ENCODE peak calls at places on chromosomes 2 and 18, in five cellular contexts. R is sigmoid colon, N is stomach, Y is A549, I is SK-N-SH. M is an unnamed sample.

GRCh38 chr2:122390406-122390805 is 635.0 kb downstream of the TSN start:
- DNase-seq in R (no peak), N (no peak), Y (no peak), I (no peak), M (no peak)

GRCh38 chr2:120586507-120587283 is 149.0 kb upstream of the GLI2 start:
- DNase-seq in R (no peak), N (peak; percentile 45), Y (no peak), I (no peak), M (no peak)

GRCh38 chr2:43207553-43208300 is 18.7 kb downstream of the ZFP36L2 start:
- DNase-seq in R (no peak), N (no peak), Y (no peak), I (no peak), M (no peak)

GRCh38 chr2:234368861-234369261 is 128.0 kb downstream of the ARL4C start:
- DNase-seq in R (peak; percentile 92), N (no peak), Y (peak; percentile 53), I (no peak), M (no peak)

GRCh38 chr2:18490901-18491300 is 69.6 kb downstream of the RDH14 start:
- DNase-seq in R (no peak), N (no peak), Y (no peak), I (no peak), M (no peak)

GRCh38 chr2:47460766-47461165 is 57.8 kb downstream of the MSH2 start:
- DNase-seq in R (no peak), N (no peak), Y (no peak), I (no peak), M (no peak)

GRCh38 chr2:171365232-171365631 is 68.6 kb downstream of the METTL8 start:
- DNase-seq in R (no peak), N (no peak), Y (no peak), I (no peak), M (no peak)

GRCh38 chr2:112154246-112155110 is 16.3 kb downstream of the FBLN7 start:
- DNase-seq in R (no peak), N (peak; percentile 9), Y (no peak), I (no peak), M (no peak)

GRCh38 chr2:117812443-117812842 is 2.0 kb upstream of the DDX18 start:
- DNase-seq in R (no peak), N (no peak), Y (no peak), I (no peak), M (no peak)

GRCh38 chr2:55490554-55490953 is 29.0 kb upstream of the CFAP36 start:
- DNase-seq in R (no peak), N (peak; percentile 26), Y (no peak), I (no peak), M (peak; percentile 41)

GRCh38 chr2:25312958-25313710 is 28.6 kb downstream of the DNMT3A start:
- DNase-seq in R (no peak), N (no peak), Y (no peak), I (no peak), M (no peak)

GRCh38 chr18:79816092-79816491 is 18.4 kb downstream of the KCNG2 start:
- DNase-seq in R (no peak), N (no peak), Y (no peak), I (no peak), M (no peak)

GRCh38 chr18:13455960-13456471 is 237.5 kb downstream of the LDLRAD4 start:
- DNase-seq in R (no peak), N (no peak), Y (no peak), I (no peak), M (no peak)

GRCh38 chr2:34545486-34546136 is 946.5 kb upstream of the FAM98A start:
- DNase-seq in R (no peak), N (no peak), Y (no peak), I (no peak), M (no peak)

GRCh38 chr18:8741524-8741923 is 36.2 kb downstream of the MTCL1 start:
- DNase-seq in R (no peak), N (no peak), Y (no peak), I (no peak), M (no peak)

GRCh38 chr2:23330214-23330613 is 54.8 kb upstream of the KLHL29 start:
- DNase-seq in R (no peak), N (no peak), Y (peak; percentile 33), I (no peak), M (no peak)

GRCh38 chr2:203016716-203017115 is 2.0 kb downstream of the NBEAL1 start:
- DNase-seq in R (no peak), N (no peak), Y (no peak), I (no peak), M (no peak)

GRCh38 chr2:42494434-42495233 is 852 bp upstream of the KCNG3 start:
- DNase-seq in R (peak; percentile 80), N (peak; percentile 76), Y (peak; percentile 78), I (peak; percentile 85), M (peak; percentile 79)

GRCh38 chr2:85001595-85001994 is 30.6 kb downstream of the KCMF1 start:
- DNase-seq in R (no peak), N (no peak), Y (no peak), I (no peak), M (no peak)

GRCh38 chr2:173033080-173033479 is 42.6 kb upstream of the MAP3K20 start:
- DNase-seq in R (no peak), N (no peak), Y (no peak), I (peak; percentile 53), M (no peak)

GRCh38 chr2:176149484-176150337 is 1.6 kb upstream of the HOXD4 start:
- DNase-seq in R (no peak), N (peak; percentile 17), Y (no peak), I (no peak), M (no peak)

GRCh38 chr18:41146301-41146700 is 808.7 kb upstream of the PIK3C3 start:
- DNase-seq in R (no peak), N (no peak), Y (no peak), I (no peak), M (no peak)

GRCh38 chr2:6877402-6878305 is at the start of gene RSAD2:
- DNase-seq in R (no peak), N (peak; percentile 40), Y (no peak), I (no peak), M (no peak)

GRCh38 chr2:82344670-82345069 is 2040.1 kb upstream of the LRRTM1 start:
- DNase-seq in R (no peak), N (no peak), Y (no peak), I (no peak), M (no peak)

GRCh38 chr2:18883626-18884456 is 294.5 kb upstream of the NT5C1B start:
- DNase-seq in R (no peak), N (no peak), Y (no peak), I (no peak), M (no peak)

GRCh38 chr2:127683766-127684165 is 8.4 kb upstream of the LIMS2 start:
- DNase-seq in R (peak; percentile 70), N (no peak), Y (no peak), I (peak; percentile 3), M (no peak)

GRCh38 chr2:70484086-70484485 is 69.5 kb downstream of the TGFA start:
- DNase-seq in R (no peak), N (no peak), Y (no peak), I (no peak), M (no peak)

GRCh38 chr2:70494283-70494886 is 59.2 kb downstream of the TGFA start:
- DNase-seq in R (no peak), N (no peak), Y (no peak), I (peak; percentile 37), M (no peak)

DNA sequence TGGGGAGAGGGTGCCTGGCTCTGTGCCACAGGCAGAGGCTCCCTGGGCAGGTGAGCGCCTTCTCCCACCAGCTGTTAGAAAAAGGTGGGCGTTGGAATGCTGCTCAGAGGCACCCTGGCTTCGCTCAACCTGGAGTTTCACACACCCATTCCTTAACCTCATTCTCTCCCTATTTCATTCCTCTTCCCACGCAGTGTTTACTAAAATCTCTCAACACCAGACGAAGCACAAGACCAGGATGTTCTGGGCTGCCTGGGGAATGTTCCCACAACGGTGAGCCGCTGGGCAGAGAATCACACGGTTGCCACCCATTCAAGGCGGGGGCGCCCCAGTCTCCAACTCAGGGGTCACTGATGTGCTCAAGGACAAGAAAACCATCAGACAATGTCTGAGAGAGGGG is 64.5 kb downstream of the TGFA start:
- DNase-seq in R (no peak), N (no peak), Y (no peak), I (no peak), M (no peak)
- H3K4me3 ChIP-seq in R (no peak overlapping the region), N (no peak overlapping the region), Y (no peak overlapping the region), I (no peak overlapping the region), M (no peak overlapping the region)

DNA sequence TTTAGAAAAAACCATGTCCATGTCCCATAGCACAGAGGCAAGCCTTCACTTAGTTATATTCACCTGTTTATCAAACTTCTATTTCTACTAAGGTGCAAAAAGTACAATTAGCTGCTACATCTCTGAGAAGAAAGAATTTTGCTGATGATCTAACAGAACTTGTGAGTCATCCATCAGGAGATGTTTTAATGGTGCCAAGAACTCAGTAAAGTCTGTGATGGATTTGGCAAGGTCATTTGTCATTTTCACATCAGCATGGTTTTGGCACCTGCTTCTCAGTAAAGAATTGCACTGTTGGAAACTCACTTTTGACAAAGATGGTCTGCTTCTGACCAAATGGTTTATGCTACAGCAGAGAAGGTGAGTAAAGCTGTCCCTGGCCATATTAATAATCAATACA is 195.7 kb upstream of the TMEFF2 start:
- DNase-seq in R (no peak), N (no peak), Y (no peak), I (no peak), M (no peak)
- H3K27ac ChIP-seq in R (no peak overlapping the region), N (no peak overlapping the region), Y (no peak overlapping the region), I (no peak overlapping the region), M (no peak overlapping the region)

DNA sequence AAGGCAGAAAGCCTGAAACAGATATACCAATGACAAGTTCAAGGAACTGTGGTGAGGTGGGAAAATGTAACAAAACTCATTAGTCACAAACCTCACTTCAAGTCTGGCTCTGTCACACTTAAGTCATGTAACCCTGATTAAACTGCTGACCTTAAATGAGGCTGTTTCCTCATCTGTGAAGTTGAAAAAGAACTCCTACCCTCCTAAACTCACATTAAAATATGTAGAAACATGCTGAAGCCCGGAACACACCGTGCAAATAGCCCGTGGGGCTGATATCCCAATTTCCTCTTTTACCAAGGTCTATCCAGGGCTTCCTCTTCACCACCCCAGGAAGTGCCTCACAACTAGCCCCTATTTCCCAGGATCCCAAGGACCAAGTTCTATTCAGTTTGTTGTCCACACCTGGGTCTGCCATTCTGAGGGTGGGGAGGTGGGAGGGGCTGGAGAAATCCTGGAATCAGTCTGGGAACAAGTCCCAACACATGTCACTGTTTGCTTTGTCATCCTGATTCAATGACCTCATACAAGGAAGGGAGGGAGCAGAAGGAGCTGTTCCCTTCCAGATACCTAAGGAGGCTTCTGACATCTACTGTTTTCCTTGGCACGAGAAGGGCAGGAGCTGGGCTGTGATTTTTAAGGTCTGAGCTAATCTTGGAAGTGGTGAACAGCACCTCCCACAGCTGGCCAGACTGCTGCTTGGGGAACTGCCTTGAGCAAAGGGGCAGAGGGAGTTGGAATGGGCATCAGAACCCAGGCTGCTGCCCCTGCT is 42.3 kb downstream of the SLC4A1AP start:
- DNase-seq in R (peak; percentile 75), N (peak; percentile 86), Y (peak; percentile 86), I (no peak), M (peak; percentile 65)
- TF ChIP-seq EP300 in R (peak; percentile 81), N (peak; percentile 85), Y (peak; percentile 61), I (peak; percentile 82), M (peak; percentile 66)

GRCh38 chr18:35417223-35417622 is 40.1 kb upstream of the ZNF396 start:
- DNase-seq in R (no peak), N (no peak), Y (no peak), I (no peak), M (no peak)

GRCh38 chr18:35415511-35416427 is 38.6 kb upstream of the ZNF396 start:
- DNase-seq in R (no peak), N (no peak), Y (no peak), I (no peak), M (no peak)

GRCh38 chr18:35410561-35410960 is 33.4 kb upstream of the ZNF396 start:
- DNase-seq in R (no peak), N (no peak), Y (no peak), I (no peak), M (no peak)

GRCh38 chr18:35409921-35410320 is 32.8 kb upstream of the ZNF396 start:
- DNase-seq in R (no peak), N (no peak), Y (no peak), I (no peak), M (no peak)

GRCh38 chr18:35413163-35413511 is 36.0 kb upstream of the ZNF396 start:
- DNase-seq in R (no peak), N (no peak), Y (no peak), I (no peak), M (no peak)
- H3K4me3 ChIP-seq in R (no peak overlapping the region), N (no peak overlapping the region), Y (no peak overlapping the region), I (no peak overlapping the region), M (no peak overlapping the region)

M was measured in ovary.